ENCODE peak calls at places on chromosome 7, in six cellular contexts. M is stimulated activated CD4-positive, alpha-beta T cell treated with anti-CD3 and anti-CD28 coated beads, Interleukin-15, amount 100 ng/mL, for 24 hours; A is stimulated activated CD8-positive, alpha-beta memory T cell treated with anti-CD3 and anti-CD28 coated beads, Interleukin-15, amount 100 ng/mL, for 1 hour; O is activated CD4-positive, alpha-beta memory T cell treated with anti-CD3 and anti-CD28 coated beads, Interleukin-2, amount 10 ng/mL, durations not matched to agents 7 days and 5 days; L is cardiac septum; P is HTR-8/SVneo. K is an unnamed sample.

GRCh38 chr7:152519290-152519689 is 83.5 kb upstream of the KMT2C start:
- DNase-seq in M (no peak), A (no peak), O (no peak), L (no peak), P (no peak), K (no peak)

GRCh38 chr7:28395404-28395803 is 16.9 kb upstream of the CREB5 start:
- DNase-seq in M (no peak), A (no peak), O (no peak), L (no peak), P (no peak), K (no peak)

GRCh38 chr7:143391462-143392404 is 10.6 kb downstream of the ZYX start:
- DNase-seq in M (no peak), A (no peak), O (no peak), L (peak; percentile 75), P (no peak), K (no peak)

GRCh38 chr7:39754326-39755120 is 131.2 kb downstream of the RALA start:
- DNase-seq in M (no peak), A (no peak), O (no peak), L (no peak), P (peak; percentile 70), K (no peak)

GRCh38 chr7:2123360-2123759 is 109.4 kb downstream of the MAD1L1 start:
- DNase-seq in M (no peak), A (no peak), O (no peak), L (no peak), P (no peak), K (no peak)

GRCh38 chr7:75711634-75712494 is 26.9 kb downstream of the HIP1 start:
- DNase-seq in M (no peak), A (no peak), O (no peak), L (no peak), P (no peak), K (no peak)

GRCh38 chr7:13778967-13779366 is 210.5 kb downstream of the ETV1 start:
- DNase-seq in M (peak; percentile 5), A (no peak), O (peak; percentile 17), L (no peak), P (peak; percentile 43), K (peak; percentile 45)

GRCh38 chr7:522071-522937 is 2.7 kb upstream of the PDGFA start:
- DNase-seq in M (peak; percentile 51), A (no peak), O (peak; percentile 28), L (peak; percentile 86), P (peak; percentile 56), K (no peak)

GRCh38 chr7:84876036-84876821 is 310.6 kb downstream of the SEMA3D start:
- DNase-seq in M (no peak), A (no peak), O (no peak), L (no peak), P (no peak), K (no peak)

GRCh38 chr7:4760952-4761351 is 14.5 kb upstream of the AP5Z1 start:
- DNase-seq in M (no peak), A (no peak), O (no peak), L (no peak), P (no peak), K (no peak)

GRCh38 chr7:102412548-102412947 is 16.4 kb downstream of the PRKRIP1 start:
- DNase-seq in M (peak; percentile 48), A (peak; percentile 33), O (peak; percentile 51), L (peak; percentile 84), P (peak; percentile 20), K (no peak)

GRCh38 chr7:151060416-151061234 is 1.2 kb downstream of the SLC4A2 start:
- DNase-seq in M (peak; percentile 35), A (no peak), O (peak; percentile 24), L (no peak), P (no peak), K (no peak)

K was measured in COLO829.